ENCODE peak calls at places on chromosome 22, in six cellular contexts. N, T, G, X, U and V are unnamed samples.

GRCh38 chr22:17013396-17014100 is 5.5 kb upstream of the GAB4 start:
- DNase-seq in U (no peak), X (no peak), T (no peak), N (no peak), G (no peak), V (no peak)

GRCh38 chr22:30176431-30176830 is 70.1 kb downstream of the LIF start:
- DNase-seq in X (no peak), G (no peak), U (no peak), T (no peak), N (no peak), V (no peak)

GRCh38 chr22:27115816-27116256 is 458.4 kb downstream of the MIAT start:
- DNase-seq in X (peak), G (no peak), U (no peak), T (peak), N (no peak), V (peak)

GRCh38 chr22:19520007-19520406 is 4.2 kb downstream of the CLDN5 start:
- DNase-seq in N (no peak), T (peak), G (no peak), X (no peak), U (no peak), V (no peak)

GRCh38 chr22:19224557-19224956 is 46.0 kb upstream of the SLC25A1 start:
- DNase-seq in G (no peak), X (no peak), U (no peak), N (no peak), T (no peak), V (no peak)

GRCh38 chr22:20530368-20531153 is 23.2 kb downstream of the MED15 start:
- DNase-seq in N (no peak), T (peak), U (no peak), G (no peak), X (peak), V (no peak)

GRCh38 chr22:17890245-17890671 is 116.0 kb upstream of the BID start:
- DNase-seq in X (peak), G (no peak), U (no peak), T (no peak), N (no peak), V (no peak)

GRCh38 chr22:41048791-41049717 is 43.3 kb upstream of the EP300 start:
- DNase-seq in G (peak), T (peak), N (no peak), U (peak), X (peak), V (peak)

GRCh38 chr22:18968011-18968749 is 32.1 kb upstream of the PRODH start:
- DNase-seq in X (peak), T (no peak), N (no peak), U (peak), G (no peak), V (no peak)

GRCh38 chr22:39458443-39459083 is 1.8 kb downstream of the MGAT3 start:
- DNase-seq in G (no peak), U (no peak), X (no peak), T (no peak), N (no peak), V (no peak)

GRCh38 chr22:44224166-44224565 is 43.4 kb downstream of the PARVG start:
- DNase-seq in U (no peak), X (no peak), T (peak), N (no peak), G (no peak), V (no peak)

GRCh38 chr22:49948958-49949913 is 11.3 kb upstream of the PIM3 start:
- DNase-seq in X (no peak), T (no peak), G (no peak), U (no peak), N (no peak), V (peak)

GRCh38 chr22:39435616-39436015 is 21.2 kb upstream of the MGAT3 start:
- DNase-seq in X (no peak), T (no peak), U (no peak), G (no peak), N (no peak), V (no peak)

GRCh38 chr22:39343259-39344045 is 6.3 kb upstream of the SYNGR1 start:
- DNase-seq in U (peak), N (peak), X (peak), G (no peak), T (no peak), V (peak)

GRCh38 chr22:50257451-50258360 is 3.8 kb downstream of the MAPK12 start:
- DNase-seq in N (no peak), X (no peak), U (no peak), G (no peak), T (no peak), V (peak)

GRCh38 chr22:21896951-21897513 is 29.6 kb upstream of the MAPK1 start:
- DNase-seq in X (no peak), N (no peak), T (no peak), U (no peak), G (no peak), V (no peak)

GRCh38 chr22:21902296-21903087 is 35.0 kb upstream of the MAPK1 start:
- DNase-seq in X (no peak), N (no peak), G (no peak), T (no peak), U (no peak), V (no peak)

GRCh38 chr22:21904250-21904789 is 36.9 kb upstream of the MAPK1 start:
- DNase-seq in G (no peak), N (no peak), X (no peak), T (no peak), U (no peak), V (no peak)

GRCh38 chr22:21898354-21898896 is 31.0 kb upstream of the MAPK1 start:
- DNase-seq in U (no peak), X (no peak), T (no peak), N (no peak), G (no peak), V (no peak)
- H3K27ac ChIP-seq in U (no peak), X (no peak), T (no peak), N (no peak), G (no peak), V (no peak)

GRCh38 chr22:37260396-37260795 is 16.3 kb upstream of the RAC2 start:
- DNase-seq in G (no peak), X (no peak), N (no peak), T (no peak), U (no peak), V (no peak)
- H3K27ac ChIP-seq in G (no peak), X (no peak), N (no peak), T (no peak), U (no peak), V (no peak)

GRCh38 chr22:48573766-48574165 is 1253.9 kb downstream of the BRD1 start:
- DNase-seq in T (no peak), N (no peak), G (no peak), X (no peak), U (no peak), V (no peak)
- H3K27ac ChIP-seq in T (no peak), N (no peak), G (no peak), X (no peak), U (no peak), V (no peak)

DNA sequence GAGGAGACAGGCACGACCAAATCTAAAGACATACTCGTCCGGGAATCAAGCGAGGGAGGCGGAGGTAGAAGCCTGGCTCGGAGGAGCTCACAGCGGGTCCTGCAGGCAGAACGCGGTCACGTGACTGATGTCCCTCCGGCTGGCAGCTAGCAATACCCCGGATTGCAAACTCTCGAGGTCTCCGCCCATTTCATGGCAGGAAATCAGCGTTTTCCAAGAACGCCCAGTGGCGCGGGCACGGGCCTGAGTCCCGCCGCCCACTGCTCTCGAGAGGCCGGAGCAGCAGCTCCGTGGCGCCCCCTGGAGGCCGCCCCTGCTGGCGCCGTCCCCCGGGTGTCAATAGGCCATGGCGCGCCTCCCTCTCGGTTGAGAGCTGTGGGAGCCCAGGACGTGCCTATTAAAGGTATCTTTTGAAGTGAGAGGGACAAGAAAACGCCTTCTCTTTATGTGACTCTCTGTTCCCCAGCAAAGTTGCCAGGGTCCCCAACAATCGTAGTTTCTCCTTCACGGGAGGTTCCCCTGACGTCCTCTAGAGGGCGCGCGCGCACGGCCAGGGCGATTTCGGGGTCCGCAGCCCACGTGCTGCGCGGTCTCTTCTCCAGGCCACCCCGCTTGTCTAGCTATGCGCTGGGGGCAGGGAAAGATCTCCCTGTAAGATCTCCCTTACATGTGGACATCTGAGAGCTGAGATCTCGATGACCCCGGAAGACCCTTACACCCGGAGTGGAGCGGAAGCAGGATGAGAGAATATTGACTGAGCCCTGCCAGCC is 37.3 kb upstream of the RBFOX2 start:
- DNase-seq in X (peak), U (peak), T (peak), G (peak), N (peak), V (peak)
- H3K27ac ChIP-seq in X (peak), U (peak), T (peak), G (peak), N (no peak), V (peak)

DNA sequence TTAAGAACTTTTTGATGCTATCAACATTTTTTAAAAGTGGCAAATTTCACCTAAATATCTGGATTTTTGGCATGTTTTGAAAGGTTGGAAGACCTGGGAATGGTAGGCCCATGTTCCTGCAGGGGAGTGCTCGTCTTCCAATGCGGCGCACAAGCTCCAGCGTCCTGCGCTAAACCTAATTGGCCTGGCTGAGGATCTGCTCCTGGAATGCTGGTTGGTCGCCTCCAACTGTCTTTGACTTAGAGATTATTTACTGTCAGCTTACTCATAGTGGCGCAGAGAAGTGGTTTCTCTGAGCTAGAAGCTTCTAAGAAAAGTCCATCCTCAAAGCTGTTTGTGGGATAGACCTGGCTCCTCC is 615 bp upstream of the LIMK2 start:
- DNase-seq in X (no peak), G (no peak), N (no peak), T (no peak), U (no peak), V (no peak)
- H3K27ac ChIP-seq in X (no peak), G (no peak), N (peak), T (peak), U (no peak), V (peak)

DNA sequence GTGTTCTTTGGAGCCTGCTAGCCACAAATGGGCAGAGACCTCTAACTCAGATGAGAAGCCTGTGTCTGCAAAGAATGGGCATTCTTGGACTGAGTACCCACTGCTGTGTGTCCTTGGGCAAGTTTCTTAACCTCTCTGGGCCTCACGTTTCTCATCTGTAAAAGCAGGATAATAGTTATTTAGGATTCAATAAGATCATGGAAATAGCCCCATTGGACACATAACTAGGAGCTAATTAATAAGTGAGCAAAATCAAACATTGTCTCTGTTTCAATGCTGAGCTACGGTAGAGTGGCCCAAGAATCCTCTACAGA is 61.2 kb upstream of the WNT7B start:
- DNase-seq in N (no peak), G (no peak), X (no peak), U (no peak), T (no peak), V (no peak)
- H3K27ac ChIP-seq in N (no peak), G (no peak), X (no peak), U (no peak), T (no peak), V (no peak)